ENCODE peak calls at places on chromosome 11, in six cellular contexts. L is neural progenitor cell, A is SK-N-SH, Q is H1, R is Caco-2, E is H9. U is an unnamed sample.

GRCh38 chr11:10455637-10456487 is 798 bp downstream of the AMPD3 start:
- DNase-seq in L (peak; percentile 74), A (peak; percentile 78), Q (no peak), R (peak; percentile 48), E (peak; percentile 66), U (peak; percentile 42)

GRCh38 chr11:75429902-75430691 is 2.9 kb downstream of the KLHL35 start:
- DNase-seq in L (peak; percentile 87), A (peak; percentile 88), Q (no peak), R (peak; percentile 98), E (peak; percentile 69), U (peak; percentile 55)

GRCh38 chr11:57406337-57406904 is 16.0 kb upstream of the PRG2 start:
- DNase-seq in L (no peak), A (no peak), Q (no peak), R (no peak), E (no peak), U (no peak)

GRCh38 chr11:115963170-115963569 is 459.0 kb upstream of the CADM1 start:
- DNase-seq in L (no peak), A (no peak), Q (no peak), R (no peak), E (no peak), U (no peak)

GRCh38 chr11:134405436-134405835 is 6.6 kb downstream of the B3GAT1 start:
- DNase-seq in L (no peak), A (no peak), Q (no peak), R (no peak), E (no peak), U (no peak)

GRCh38 chr11:76237914-76238313 is 31.6 kb upstream of the WNT11 start:
- DNase-seq in L (peak; percentile 48), A (peak; percentile 43), Q (no peak), R (peak; percentile 64), E (peak; percentile 73), U (no peak)

GRCh38 chr11:117618956-117619355 is 178.1 kb downstream of the DSCAML1 start:
- DNase-seq in L (peak; percentile 58), A (peak; percentile 69), Q (no peak), R (no peak), E (peak; percentile 79), U (no peak)

GRCh38 chr11:103091441-103091809 is 535 bp downstream of the DCUN1D5 start:
- DNase-seq in L (peak; percentile 58), A (peak; percentile 61), Q (no peak), R (peak; percentile 79), E (peak; percentile 39), U (peak; percentile 14)

GRCh38 chr11:67732045-67732787 is 57.8 kb upstream of the ALDH3B2 start:
- DNase-seq in L (peak; percentile 58), A (peak; percentile 88), Q (no peak), R (no peak), E (peak; percentile 45), U (peak; percentile 26)

GRCh38 chr11:31645747-31646146 is 136.2 kb downstream of the ELP4 start:
- DNase-seq in L (no peak), A (no peak), Q (no peak), R (no peak), E (no peak), U (no peak)

GRCh38 chr11:65427691-65428577 is 5.3 kb downstream of the NEAT1 start:
- DNase-seq in L (no peak), A (no peak), Q (no peak), R (no peak), E (peak; percentile 36), U (no peak)

GRCh38 chr11:1528710-1529109 is 42.1 kb upstream of the MOB2 start:
- DNase-seq in L (no peak), A (no peak), Q (no peak), R (no peak), E (no peak), U (no peak)

GRCh38 chr11:12066056-12066798 is 44.2 kb upstream of the MICAL2 start:
- DNase-seq in L (no peak), A (no peak), Q (no peak), R (peak; percentile 89), E (no peak), U (no peak)

GRCh38 chr11:94838027-94838610 is 70.0 kb downstream of the AMOTL1 start:
- DNase-seq in L (no peak), A (no peak), Q (no peak), R (no peak), E (no peak), U (no peak)

GRCh38 chr11:115500547-115501503 is 3.4 kb downstream of the CADM1 start:
- DNase-seq in L (peak; percentile 25), A (peak; percentile 26), Q (no peak), R (no peak), E (no peak), U (no peak)

GRCh38 chr11:19018901-19019300 is 41.6 kb downstream of the MRGPRX2 start:
- DNase-seq in L (peak; percentile 68), A (no peak), Q (no peak), R (peak; percentile 76), E (peak; percentile 45), U (no peak)

GRCh38 chr11:3803726-3804510 is 4.4 kb upstream of the PGAP2 start:
- DNase-seq in L (no peak), A (no peak), Q (no peak), R (no peak), E (no peak), U (no peak)

GRCh38 chr11:1402776-1403620 is 13.3 kb downstream of the BRSK2 start:
- DNase-seq in L (no peak), A (no peak), Q (no peak), R (no peak), E (no peak), U (no peak)

GRCh38 chr11:67371549-67372231 is 1.7 kb downstream of the CLCF1 start:
- DNase-seq in L (peak; percentile 64), A (peak; percentile 85), Q (no peak), R (peak; percentile 69), E (peak; percentile 66), U (no peak)

GRCh38 chr11:2651826-2652237 is 48.0 kb downstream of the KCNQ1OT1 start:
- DNase-seq in L (no peak), A (peak; percentile 73), Q (no peak), R (no peak), E (no peak), U (no peak)

GRCh38 chr11:2649848-2650247 is 49.9 kb downstream of the KCNQ1OT1 start:
- DNase-seq in L (no peak), A (no peak), Q (no peak), R (no peak), E (no peak), U (no peak)

GRCh38 chr11:2649400-2649799 is 50.4 kb downstream of the KCNQ1OT1 start:
- DNase-seq in L (no peak), A (no peak), Q (no peak), R (no peak), E (no peak), U (no peak)

GRCh38 chr11:2651054-2651617 is 48.7 kb downstream of the KCNQ1OT1 start:
- DNase-seq in L (no peak), A (peak; percentile 1), Q (no peak), R (no peak), E (no peak), U (no peak)

GRCh38 chr11:2650343-2650867 is 49.4 kb downstream of the KCNQ1OT1 start:
- DNase-seq in L (no peak), A (no peak), Q (no peak), R (no peak), E (no peak), U (no peak)
- H3K9me3 ChIP-seq in L (peaks cover 42% of the 10 kb centered on the region), A (peaks cover 26% of the 10 kb centered on the region), Q (peaks cover 82% of the 10 kb centered on the region), R (peaks cover 89% of the 10 kb centered on the region), E (peaks cover 61% of the 10 kb centered on the region), U (peaks cover 3% of the 10 kb centered on the region)

GRCh38 chr11:132595246-132595645 is 937.1 kb downstream of the OPCML start:
- DNase-seq in L (no peak), A (no peak), Q (no peak), R (no peak), E (no peak), U (no peak)

GRCh38 chr11:132590986-132591385 is 941.3 kb downstream of the OPCML start:
- DNase-seq in L (no peak), A (no peak), Q (no peak), R (no peak), E (no peak), U (no peak)

GRCh38 chr11:132589802-132590201 is 942.5 kb downstream of the OPCML start:
- DNase-seq in L (no peak), A (no peak), Q (no peak), R (no peak), E (no peak), U (no peak)

GRCh38 chr11:132590554-132590953 is 941.7 kb downstream of the OPCML start:
- DNase-seq in L (no peak), A (no peak), Q (no peak), R (no peak), E (no peak), U (no peak)

GRCh38 chr11:132595711-132596111 is 936.6 kb downstream of the OPCML start:
- DNase-seq in L (no peak), A (peak; percentile 32), Q (no peak), R (no peak), E (no peak), U (no peak)
- H3K9me3 ChIP-seq in L (no peaks in the 10 kb centered on the region), A (no peaks in the 10 kb centered on the region), Q (no peaks in the 10 kb centered on the region), R (no peaks in the 10 kb centered on the region), E (no peaks in the 10 kb centered on the region), U (no peaks in the 10 kb centered on the region)

DNA sequence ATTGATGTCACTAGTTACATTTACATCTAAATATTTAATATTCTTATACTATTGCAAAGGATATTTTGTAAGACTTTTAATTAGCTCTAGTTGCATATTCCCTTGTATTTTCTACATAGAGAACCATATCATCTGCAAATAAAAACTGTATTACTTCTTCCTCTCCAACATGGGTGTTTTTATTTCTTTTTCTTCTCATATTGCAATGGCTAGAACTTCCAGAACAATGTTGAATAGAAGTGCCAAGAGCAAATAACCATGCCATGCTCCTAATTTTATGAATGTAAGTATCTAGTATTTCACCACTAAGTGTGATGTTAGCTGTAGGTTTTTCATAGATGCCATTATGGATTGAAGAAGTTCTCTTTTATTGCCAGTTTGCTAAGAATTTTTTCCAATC is 321.8 kb upstream of the NCAM1 start:
- DNase-seq in L (no peak), A (no peak), Q (no peak), R (no peak), E (no peak), U (no peak)
- H3K9me3 ChIP-seq in L (peaks cover 5% of the 10 kb centered on the region), A (peaks cover 5% of the 10 kb centered on the region), Q (peaks cover 14% of the 10 kb centered on the region), R (peaks cover 8% of the 10 kb centered on the region), E (no peaks in the 10 kb centered on the region), U (no peaks in the 10 kb centered on the region)

GRCh38 chr11:124978316-124978715 is 24.3 kb downstream of the CCDC15 start:
- DNase-seq in L (no peak), A (no peak), Q (no peak), R (no peak), E (no peak), U (no peak)

GRCh38 chr11:124984512-124984854 is 30.5 kb downstream of the CCDC15 start:
- DNase-seq in L (no peak), A (no peak), Q (no peak), R (no peak), E (no peak), U (no peak)

GRCh38 chr11:124983674-124984511 is 29.9 kb downstream of the CCDC15 start:
- DNase-seq in L (no peak), A (peak; percentile 5), Q (no peak), R (no peak), E (peak; percentile 32), U (no peak)

GRCh38 chr11:124977006-124977405 is 23.0 kb downstream of the CCDC15 start:
- DNase-seq in L (no peak), A (no peak), Q (no peak), R (no peak), E (no peak), U (no peak)

DNA sequence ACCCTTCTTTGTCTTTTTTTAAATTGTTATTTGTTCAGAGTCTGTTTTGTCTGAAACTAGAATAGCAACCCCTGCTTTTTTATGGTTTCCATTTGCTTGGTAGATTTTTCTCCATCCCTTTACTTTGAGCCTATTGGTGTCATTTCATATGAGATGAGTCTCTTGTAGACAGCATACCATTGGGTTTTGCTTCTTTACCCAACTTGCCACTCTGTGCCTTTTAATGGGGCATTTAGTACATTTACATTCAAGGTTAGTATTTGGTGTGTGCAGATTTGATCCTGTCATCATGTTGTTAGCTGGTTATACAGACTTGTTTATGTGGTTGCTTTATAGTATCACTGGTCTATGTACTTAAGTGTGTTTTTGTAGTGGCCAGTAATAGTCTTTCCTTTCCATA is 28.0 kb downstream of the CCDC15 start:
- DNase-seq in L (no peak), A (no peak), Q (no peak), R (no peak), E (no peak), U (no peak)
- H3K9me3 ChIP-seq in L (no peaks in the 10 kb centered on the region), A (peaks cover 5% of the 10 kb centered on the region), Q (no peaks in the 10 kb centered on the region), R (peaks cover 3% of the 10 kb centered on the region), E (no peaks in the 10 kb centered on the region), U (peaks cover 7% of the 10 kb centered on the region)